ENCODE peak calls at places on chromosome 5, in four cellular contexts. D is AG09319, U is left ventricle myocardium inferior, R is uterus. B is an unnamed sample.

GRCh38 chr5:61999371-61999770 is 306.6 kb upstream of the KIF2A start:
- DNase-seq in U (no peak), D (no peak), R (no peak), B (no peak)

GRCh38 chr5:118326496-118327045 is 661.8 kb downstream of the DTWD2 start:
- DNase-seq in U (no peak), R (no peak), D (no peak), B (peak)

GRCh38 chr5:39713224-39713911 is 288.6 kb upstream of the DAB2 start:
- DNase-seq in U (no peak), D (peak), R (no peak), B (no peak)

GRCh38 chr5:73766902-73767301 is 140.9 kb downstream of the ARHGEF28 start:
- DNase-seq in U (no peak), D (no peak), R (no peak), B (no peak)

GRCh38 chr5:1763548-1763911 is 36.1 kb downstream of the MRPL36 start:
- DNase-seq in U (no peak), D (peak), R (no peak), B (peak)

GRCh38 chr5:40383719-40384651 is 295.7 kb upstream of the PTGER4 start:
- DNase-seq in D (no peak), U (no peak), R (no peak), B (no peak)

GRCh38 chr5:2761921-2762488 is 10.5 kb upstream of the IRX2 start:
- DNase-seq in D (no peak), R (no peak), U (no peak), B (no peak)

GRCh38 chr5:78221964-78222451 is 72.5 kb downstream of the AP3B1 start:
- DNase-seq in R (no peak), D (peak), U (no peak), B (no peak)

GRCh38 chr5:34854459-34855174 is 15.7 kb downstream of the TTC23L start:
- DNase-seq in U (no peak), D (no peak), R (no peak), B (peak)

DNA sequence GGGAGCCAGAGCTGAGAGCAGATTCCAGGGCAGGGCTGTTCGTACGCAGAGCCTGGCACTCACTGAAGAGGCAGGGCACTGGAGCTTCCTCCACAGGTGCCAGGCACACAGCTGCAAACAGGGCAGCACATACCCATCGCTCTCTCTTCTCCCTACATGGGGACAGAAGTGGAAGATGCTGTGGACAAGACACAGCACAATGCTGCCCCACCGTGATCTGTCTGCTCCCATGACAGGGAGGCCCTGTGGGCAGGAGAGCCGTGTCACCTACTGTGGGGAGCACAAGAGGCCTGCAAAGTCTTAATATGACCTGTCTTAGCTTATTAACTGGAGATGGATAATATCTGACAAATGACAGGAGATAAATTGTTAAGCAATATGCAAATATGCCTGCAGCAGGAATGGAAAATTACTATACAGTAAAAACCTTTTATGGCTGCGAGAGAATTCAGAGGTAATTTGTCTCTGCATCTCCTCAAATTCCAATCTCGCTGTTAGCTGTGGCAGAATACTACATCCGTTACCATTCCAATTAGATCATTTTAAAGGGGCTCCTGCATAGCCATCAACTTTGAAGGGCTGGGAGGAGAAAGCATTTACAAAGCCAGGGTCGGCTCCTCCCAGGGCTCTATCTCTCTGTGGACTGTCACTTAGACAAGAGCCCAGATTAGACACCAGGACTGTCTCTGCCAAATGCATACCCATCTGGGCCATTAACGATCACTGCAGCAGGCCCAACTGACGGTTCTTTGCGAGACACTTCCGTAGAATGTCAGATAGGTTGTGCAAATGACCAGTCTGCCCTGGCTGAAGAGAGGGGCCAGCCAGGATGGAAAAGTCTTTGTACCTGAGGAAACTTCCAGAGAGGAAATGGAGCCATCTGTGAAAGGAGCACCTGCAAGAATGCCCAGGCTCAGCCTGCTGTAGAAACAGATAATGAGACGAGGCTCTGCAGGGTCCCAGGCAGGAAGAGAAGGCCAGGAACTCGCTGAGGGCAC is 90.7 kb upstream of the FSTL4 start:
- DNase-seq in D (no peak), U (no peak), R (no peak), B (no peak)
- TF ChIP-seq CTCF in D (no peak), U (no peak), R (no peak), B (no peak)

GRCh38 chr5:179241764-179242370 is 103.4 kb downstream of the ADAMTS2 start:
- DNase-seq in U (no peak), R (no peak), D (no peak), B (no peak)
- TF ChIP-seq CTCF in U (no peak), R (no peak), D (no peak), B (no peak)

GRCh38 chr5:127229185-127229889 is 61.3 kb upstream of the MEGF10 start:
- DNase-seq in U (peak), D (no peak), R (peak), B (no peak)
- TF ChIP-seq CTCF in U (peak), D (peak), R (no peak), B (peak)

GRCh38 chr5:21931076-21931475 is 922.1 kb downstream of the CDH12 start:
- DNase-seq in D (no peak), U (no peak), R (no peak), B (no peak)
- TF ChIP-seq CTCF in D (no peak), U (no peak), R (no peak), B (no peak)

B was measured in astrocyte of the cerebellum.